ENCODE peak calls at places on chromosomes 1 and 21, in nine cellular contexts. E, S, L, K, R, H, C, D and M are unnamed samples.

GRCh38 chr1:29506678-29507225 is 270.4 kb downstream of the PTPRU start:
- DNase-seq in E (no peak), S (peak), L (no peak), K (no peak), R (no peak), H (no peak), C (no peak), D (no peak), M (no peak)

GRCh38 chr1:158016651-158017335 is 23.3 kb downstream of the KIRREL1 start:
- DNase-seq in E (no peak), S (no peak), L (no peak), K (no peak), R (no peak), H (no peak), C (no peak), D (no peak), M (no peak)

GRCh38 chr21:33857846-33858671 is 57.5 kb downstream of the ATP5PO start:
- DNase-seq in E (no peak), S (no peak), L (no peak), K (no peak), R (no peak), H (no peak), C (no peak), D (no peak), M (no peak)

GRCh38 chr1:182995894-182996293 is 27.3 kb upstream of the LAMC1 start:
- DNase-seq in E (no peak), S (no peak), L (no peak), K (no peak), R (no peak), H (no peak), C (no peak), D (no peak), M (no peak)

GRCh38 chr1:31802190-31803150 is 13.4 kb downstream of the SPOCD1 start:
- DNase-seq in E (no peak), S (no peak), L (no peak), K (no peak), R (peak), H (no peak), C (no peak), D (no peak), M (no peak)

GRCh38 chr1:24426738-24427468 is 11.3 kb downstream of the NIPAL3 start:
- DNase-seq in E (no peak), S (peak), L (no peak), K (no peak), R (no peak), H (no peak), C (no peak), D (no peak), M (no peak)

GRCh38 chr1:172905452-172905851 is 145.3 kb downstream of the TNFSF18 start:
- DNase-seq in E (no peak), S (no peak), L (no peak), K (no peak), R (no peak), H (no peak), C (no peak), D (no peak), M (no peak)

GRCh38 chr1:98749152-98749756 is 87.7 kb downstream of the SNX7 start:
- DNase-seq in E (no peak), S (no peak), L (no peak), K (no peak), R (peak), H (no peak), C (no peak), D (no peak), M (no peak)

GRCh38 chr1:6083801-6084467 is 38.2 kb downstream of the KCNAB2 start:
- DNase-seq in E (no peak), S (no peak), L (no peak), K (no peak), R (no peak), H (no peak), C (no peak), D (no peak), M (no peak)

GRCh38 chr1:103056423-103056822 is 51.9 kb downstream of the COL11A1 start:
- DNase-seq in E (no peak), S (no peak), L (no peak), K (no peak), R (no peak), H (no peak), C (no peak), D (no peak), M (no peak)

GRCh38 chr1:92822907-92823306 is 8.9 kb upstream of the RPL5 start:
- DNase-seq in E (no peak), S (no peak), L (no peak), K (no peak), R (no peak), H (peak), C (no peak), D (no peak), M (no peak)

GRCh38 chr1:29800522-29800956 is 564.2 kb downstream of the PTPRU start:
- DNase-seq in E (no peak), S (no peak), L (no peak), K (no peak), R (no peak), H (no peak), C (no peak), D (peak), M (no peak)

GRCh38 chr1:72557446-72558049 is 275.2 kb upstream of the NEGR1 start:
- DNase-seq in E (no peak), S (no peak), L (no peak), K (no peak), R (no peak), H (peak), C (no peak), D (no peak), M (no peak)

GRCh38 chr1:17559618-17560419 is 20.3 kb downstream of the ARHGEF10L start:
- DNase-seq in E (no peak), S (no peak), L (no peak), K (no peak), R (no peak), H (no peak), C (no peak), D (no peak), M (no peak)

GRCh38 chr1:44237721-44238457 is 24.6 kb downstream of the DMAP1 start:
- DNase-seq in E (no peak), S (peak), L (no peak), K (no peak), R (no peak), H (peak), C (no peak), D (no peak), M (no peak)

GRCh38 chr1:215710340-215710971 is 143.4 kb downstream of the KCTD3 start:
- DNase-seq in E (no peak), S (no peak), L (no peak), K (no peak), R (peak), H (peak), C (no peak), D (peak), M (no peak)

GRCh38 chr1:245356891-245357585 is 202.3 kb downstream of the KIF26B start:
- DNase-seq in E (no peak), S (no peak), L (no peak), K (no peak), R (no peak), H (no peak), C (no peak), D (no peak), M (no peak)

GRCh38 chr1:218499021-218499691 is 154.0 kb downstream of the TGFB2 start:
- DNase-seq in E (no peak), S (no peak), L (no peak), K (no peak), R (no peak), H (no peak), C (no peak), D (peak), M (no peak)

GRCh38 chr1:18528616-18529015 is 47.9 kb downstream of the KLHDC7A start:
- DNase-seq in E (no peak), S (no peak), L (no peak), K (no peak), R (no peak), H (no peak), C (no peak), D (no peak), M (no peak)

GRCh38 chr1:46244656-46245371 is 2.7 kb upstream of the RAD54L start:
- DNase-seq in E (no peak), S (no peak), L (no peak), K (no peak), R (no peak), H (peak), C (no peak), D (peak), M (no peak)

GRCh38 chr1:175220853-175221547 is 28.4 kb upstream of the KIAA0040 start:
- DNase-seq in E (no peak), S (no peak), L (no peak), K (no peak), R (no peak), H (no peak), C (no peak), D (no peak), M (no peak)

GRCh38 chr1:8911416-8912309 is 33.2 kb upstream of the ENO1 start:
- DNase-seq in E (no peak), S (no peak), L (no peak), K (no peak), R (no peak), H (no peak), C (no peak), D (no peak), M (no peak)

GRCh38 chr1:89962024-89962741 is 32.7 kb upstream of the ZNF326 start:
- DNase-seq in E (no peak), S (no peak), L (no peak), K (no peak), R (no peak), H (no peak), C (no peak), D (no peak), M (no peak)

GRCh38 chr1:212957546-212957945 is 7.2 kb downstream of the VASH2 start:
- DNase-seq in E (no peak), S (no peak), L (no peak), K (no peak), R (no peak), H (no peak), C (no peak), D (no peak), M (no peak)

GRCh38 chr1:7389201-7389785 is 381.8 kb upstream of the VAMP3 start:
- DNase-seq in E (no peak), S (peak), L (no peak), K (no peak), R (no peak), H (no peak), C (peak), D (no peak), M (no peak)

GRCh38 chr1:200896571-200897187 is 2.0 kb downstream of the INAVA start:
- DNase-seq in E (no peak), S (no peak), L (no peak), K (no peak), R (no peak), H (no peak), C (no peak), D (peak), M (no peak)

GRCh38 chr1:95948023-95948422 is 714.0 kb downstream of the RWDD3 start:
- DNase-seq in E (no peak), S (no peak), L (no peak), K (no peak), R (no peak), H (no peak), C (no peak), D (no peak), M (no peak)

GRCh38 chr1:27979151-27979858 is 19.5 kb downstream of the XKR8 start:
- DNase-seq in E (no peak), S (no peak), L (no peak), K (no peak), R (peak), H (peak), C (no peak), D (peak), M (no peak)